ENCODE peak calls at places on chromosome 21, in nine cellular contexts. A, H, X, I, C, B, T, Z and U are unnamed samples.

GRCh38 chr21:29775462-29775861 is 164.3 kb downstream of the GRIK1 start:
- DNase-seq in A (no peak), H (no peak), X (no peak), I (no peak), C (no peak), B (no peak), T (no peak), Z (no peak), U (no peak)

GRCh38 chr21:34204021-34204420 is 130.6 kb downstream of the MRPS6 start:
- DNase-seq in A (no peak), H (no peak), X (no peak), I (peak; percentile 41), C (no peak), B (no peak), T (no peak), Z (no peak), U (no peak)

GRCh38 chr21:45403133-45403824 is 1.7 kb upstream of the COL18A1 start:
- DNase-seq in A (peak; percentile 15), H (no peak), X (peak; percentile 30), I (no peak), C (no peak), B (peak; percentile 34), T (no peak), Z (peak; percentile 24), U (peak; percentile 39)

GRCh38 chr21:37762606-37763005 is 153.7 kb downstream of the KCNJ6 start:
- DNase-seq in A (no peak), H (no peak), X (no peak), I (no peak), C (no peak), B (no peak), T (no peak), Z (no peak), U (no peak)

GRCh38 chr21:45983981-45984551 is 2.5 kb downstream of the COL6A1 start:
- DNase-seq in A (no peak), H (no peak), X (no peak), I (no peak), C (no peak), B (peak; percentile 78), T (no peak), Z (peak; percentile 64), U (peak; percentile 85)

GRCh38 chr21:27108228-27108627 is 141.3 kb upstream of the ADAMTS5 start:
- DNase-seq in A (no peak), H (no peak), X (no peak), I (no peak), C (peak; percentile 9), B (no peak), T (no peak), Z (no peak), U (no peak)

GRCh38 chr21:32994305-32994704 is 31.4 kb upstream of the OLIG2 start:
- DNase-seq in A (no peak), H (no peak), X (no peak), I (no peak), C (peak; percentile 11), B (no peak), T (no peak), Z (no peak), U (no peak)

GRCh38 chr21:25509862-25510261 is 97.4 kb downstream of the MRPL39 start:
- DNase-seq in A (no peak), H (no peak), X (no peak), I (no peak), C (no peak), B (no peak), T (no peak), Z (no peak), U (no peak)

GRCh38 chr21:28337319-28337718 is 655.4 kb downstream of the LTN1 start:
- DNase-seq in A (no peak), H (no peak), X (no peak), I (no peak), C (no peak), B (no peak), T (no peak), Z (no peak), U (no peak)

GRCh38 chr21:33419538-33420123 is 16.4 kb downstream of the IFNGR2 start:
- DNase-seq in A (no peak), H (no peak), X (no peak), I (no peak), C (peak; percentile 53), B (no peak), T (no peak), Z (no peak), U (peak; percentile 31)

GRCh38 chr21:35737425-35737824 is 322.9 kb downstream of the SETD4 start:
- DNase-seq in A (no peak), H (peak; percentile 51), X (no peak), I (no peak), C (no peak), B (no peak), T (peak; percentile 20), Z (no peak), U (no peak)

GRCh38 chr21:35737899-35738341 is 322.4 kb downstream of the SETD4 start:
- DNase-seq in A (no peak), H (peak; percentile 62), X (no peak), I (no peak), C (peak; percentile 25), B (no peak), T (peak; percentile 22), Z (peak; percentile 75), U (peak; percentile 48)

GRCh38 chr21:35727830-35728229 is 332.5 kb downstream of the SETD4 start:
- DNase-seq in A (no peak), H (no peak), X (no peak), I (no peak), C (no peak), B (no peak), T (no peak), Z (no peak), U (no peak)

GRCh38 chr21:35730325-35730724 is 330.0 kb downstream of the SETD4 start:
- DNase-seq in A (no peak), H (no peak), X (no peak), I (no peak), C (no peak), B (no peak), T (no peak), Z (no peak), U (no peak)

DNA sequence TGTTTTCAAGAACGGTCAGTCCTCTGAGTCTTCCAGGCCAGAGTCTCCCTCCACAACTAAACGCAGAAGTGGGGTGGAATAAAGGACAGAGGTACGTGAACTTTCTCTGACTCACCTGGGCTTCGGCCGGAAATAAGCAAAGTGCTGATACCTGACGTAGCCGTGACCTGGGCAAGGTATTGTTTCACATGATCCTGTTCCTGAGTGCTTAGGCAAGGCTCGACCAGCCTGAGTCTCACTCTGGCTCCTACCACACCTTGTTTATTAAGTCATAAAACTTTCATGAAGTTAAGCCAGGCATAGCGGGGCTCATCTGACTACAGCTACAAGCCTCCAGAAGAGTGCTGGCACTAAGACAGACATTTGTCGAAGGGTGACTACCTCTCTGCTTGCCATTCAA is 327.5 kb downstream of the SETD4 start:
- DNase-seq in A (no peak), H (no peak), X (no peak), I (no peak), C (no peak), B (no peak), T (no peak), Z (no peak), U (no peak)
- H3K36me3 ChIP-seq in A (no peaks in the 10 kb centered on the region), H (no peaks in the 10 kb centered on the region), X (no peaks in the 10 kb centered on the region), I (no peaks in the 10 kb centered on the region), C (no peaks in the 10 kb centered on the region), B (no peaks in the 10 kb centered on the region), T (no peaks in the 10 kb centered on the region), Z (no peaks in the 10 kb centered on the region), U (no peaks in the 10 kb centered on the region)

DNA sequence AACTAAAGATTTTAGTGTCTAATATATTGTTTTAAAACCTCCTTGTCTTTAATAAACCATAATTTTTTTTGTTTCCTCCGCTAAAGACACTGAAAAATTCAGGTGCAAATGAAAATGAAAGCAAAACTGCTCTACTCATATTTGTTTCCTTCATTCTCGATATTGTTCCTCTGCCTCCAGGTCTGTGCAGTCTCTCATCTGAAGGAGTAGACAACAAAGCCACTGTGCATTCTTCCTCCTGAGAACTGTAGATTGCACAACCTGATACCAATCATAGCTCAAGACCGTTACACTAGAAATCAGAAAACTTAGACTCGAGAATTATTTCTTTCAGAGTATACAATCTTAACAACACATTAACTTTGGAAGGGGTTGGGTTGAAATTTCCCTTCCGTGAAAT is 373.1 kb upstream of the CXADR start:
- DNase-seq in A (no peak), H (no peak), X (no peak), I (no peak), C (no peak), B (no peak), T (no peak), Z (no peak), U (no peak)
- H3K4me3 ChIP-seq in A (no peak overlapping the region), H (peak overlapping the region; percentile 36), X (no peak overlapping the region), I (peak overlapping the region; percentile 30), C (no peak overlapping the region), B (no peak overlapping the region), T (peak overlapping the region; percentile 44), Z (no peak overlapping the region), U (peak overlapping the region; percentile 37)

GRCh38 chr21:43794311-43794710 is 4.9 kb downstream of the RRP1 start:
- DNase-seq in A (no peak), H (no peak), X (no peak), I (no peak), C (no peak), B (no peak), T (no peak), Z (no peak), U (no peak)
- H3K36me3 ChIP-seq in A (no peaks in the 10 kb centered on the region), H (peaks cover 89% of the 10 kb centered on the region), X (peaks cover 53% of the 10 kb centered on the region), I (peaks cover 17% of the 10 kb centered on the region), C (peaks cover 61% of the 10 kb centered on the region), B (peaks cover 46% of the 10 kb centered on the region), T (no peaks in the 10 kb centered on the region), Z (no peaks in the 10 kb centered on the region), U (peaks cover 10% of the 10 kb centered on the region)

DNA sequence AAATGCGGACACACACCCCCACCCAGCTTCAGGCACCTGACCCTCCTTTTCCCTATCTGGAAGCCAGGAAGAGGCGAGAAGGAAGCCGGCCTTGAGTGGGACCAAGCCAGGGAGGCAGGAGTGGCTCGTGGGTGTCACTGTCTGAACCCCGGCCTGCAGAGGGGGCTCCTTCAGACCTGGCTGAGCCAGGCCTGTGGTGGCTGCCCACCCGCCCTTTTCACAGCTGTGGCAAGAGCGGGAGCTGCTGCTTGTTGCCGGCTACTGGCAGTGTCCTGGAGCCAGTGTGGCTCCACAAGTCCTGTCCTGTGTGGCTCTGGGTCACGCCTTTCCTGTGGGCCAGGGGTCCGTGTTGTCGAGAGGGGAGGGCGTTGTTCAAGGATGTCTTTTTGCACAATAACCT is 1.2 kb downstream of the PFKL start:
- DNase-seq in A (no peak), H (no peak), X (no peak), I (peak; percentile 39), C (no peak), B (peak; percentile 78), T (no peak), Z (no peak), U (no peak)
- H3K4me3 ChIP-seq in A (no peak overlapping the region), H (peak overlapping the region; percentile 71), X (peak overlapping the region; percentile 51), I (peak overlapping the region; percentile 64), C (peak overlapping the region; percentile 67), B (no peak overlapping the region), T (peak overlapping the region; percentile 83), Z (no peak overlapping the region), U (peak overlapping the region; percentile 76)